ENCODE peak calls at places on chromosomes 5 and 9, in four cellular contexts. E is A549, X is endothelial cell of umbilical vein, J is K562. G is an unnamed sample.

GRCh38 chr5:157528036-157528632 is 47.4 kb downstream of the ADAM19 start:
- DNase-seq in E (no peak), J (no peak), X (peak), G (no peak)

GRCh38 chr5:139884734-139885133 is 89.1 kb downstream of the PSD2 start:
- DNase-seq in X (no peak), E (no peak), J (no peak), G (no peak)

GRCh38 chr9:125910286-125910685 is 163.1 kb downstream of the PBX3 start:
- DNase-seq in J (no peak), X (no peak), E (no peak), G (no peak)

GRCh38 chr9:87336914-87337333 is 160.7 kb upstream of the DAPK1 start:
- DNase-seq in E (peak), X (peak), J (peak), G (peak)

GRCh38 chr9:84111726-84112125 is 131.1 kb downstream of the RMI1 start:
- DNase-seq in J (no peak), X (no peak), E (no peak), G (no peak)

GRCh38 chr9:89887286-89887685 is 282.5 kb downstream of the GADD45G start:
- DNase-seq in J (no peak), X (no peak), E (no peak), G (no peak)

GRCh38 chr5:43017438-43017820 is 22.7 kb downstream of the ANXA2R start:
- DNase-seq in E (no peak), J (no peak), X (peak), G (peak)

GRCh38 chr5:124064956-124065355 is 553.0 kb downstream of the CSNK1G3 start:
- DNase-seq in X (peak), E (no peak), J (no peak), G (no peak)

GRCh38 chr5:37552770-37553719 is 173.9 kb downstream of the WDR70 start:
- DNase-seq in X (peak), E (no peak), J (peak), G (peak)

GRCh38 chr5:177303121-177303924 is at the start of the genes PRELID1 and RAB24:
- DNase-seq in E (peak), J (peak), X (peak), G (peak)

GRCh38 chr9:101148344-101148743 is 119.8 kb downstream of the PLPPR1 start:
- DNase-seq in E (no peak), J (no peak), X (no peak), G (no peak)

GRCh38 chr9:100322954-100323536 is 29.7 kb downstream of the TEX10 start:
- DNase-seq in E (peak), X (peak), J (peak), G (peak)

GRCh38 chr9:127526655-127527559 is 75.6 kb downstream of the LRSAM1 start:
- DNase-seq in E (no peak), X (no peak), J (no peak), G (no peak)

GRCh38 chr9:21812415-21812814 is 10.0 kb downstream of the MTAP start:
- DNase-seq in X (peak), E (peak), J (no peak), G (no peak)

GRCh38 chr5:171442287-171443042 is 23.0 kb downstream of the FGF18 start:
- DNase-seq in E (no peak), J (peak), X (no peak), G (no peak)

GRCh38 chr5:156322666-156323065 is 4.3 kb upstream of the SGCD start:
- DNase-seq in E (no peak), X (no peak), J (no peak), G (no peak)

GRCh38 chr9:89892053-89892419 is 287.2 kb downstream of the GADD45G start:
- DNase-seq in E (no peak), J (no peak), X (no peak), G (no peak)

GRCh38 chr5:138985683-138986082 is 110.5 kb upstream of the LRRTM2 start:
- DNase-seq in J (peak), X (no peak), E (no peak), G (no peak)

GRCh38 chr5:149452007-149452664 is 73.0 kb upstream of the IL17B start:
- DNase-seq in X (peak), J (peak), E (no peak), G (peak)

GRCh38 chr5:3656803-3657202 is 61.2 kb downstream of the IRX1 start:
- DNase-seq in X (no peak), J (no peak), E (no peak), G (no peak)

GRCh38 chr5:175484824-175485223 is 6.5 kb downstream of the SFXN1 start:
- DNase-seq in J (no peak), E (no peak), X (no peak), G (no peak)

GRCh38 chr5:14663734-14664269 is 716 bp upstream of the OTULIN start:
- DNase-seq in E (no peak), J (peak), X (no peak), G (no peak)

GRCh38 chr5:56490971-56491468 is 257.9 kb upstream of the ANKRD55 start:
- DNase-seq in E (no peak), J (peak), X (no peak), G (peak)

GRCh38 chr9:89466451-89467277 is 31.2 kb downstream of the SEMA4D start:
- DNase-seq in J (no peak), X (no peak), E (no peak), G (no peak)

GRCh38 chr5:133251296-133252132 is 199.7 kb downstream of the HSPA4 start:
- DNase-seq in X (no peak), J (no peak), E (no peak), G (no peak)

GRCh38 chr9:37449877-37450632 is 15.2 kb downstream of the ZBTB5 start:
- DNase-seq in X (no peak), J (no peak), E (no peak), G (no peak)

GRCh38 chr5:101431201-101431600 is 528.1 kb upstream of the ST8SIA4 start:
- DNase-seq in J (no peak), E (no peak), X (no peak), G (no peak)

GRCh38 chr9:8962084-8962483 is 1162.5 kb upstream of the DMAC1 start:
- DNase-seq in X (no peak), E (no peak), J (no peak), G (no peak)

GRCh38 chr9:76650692-76651091 is 113.5 kb upstream of the PCA3 start:
- DNase-seq in X (peak), J (no peak), E (no peak), G (peak)

GRCh38 chr5:59139695-59140094 is 556.8 kb downstream of the RAB3C start:
- DNase-seq in E (no peak), X (no peak), J (no peak), G (no peak)

GRCh38 chr5:1315709-1316587 is 21.1 kb upstream of the TERT start:
- DNase-seq in E (peak), X (no peak), J (peak), G (peak)

GRCh38 chr9:76026796-76027195 is 136.3 kb downstream of the PCSK5 start:
- DNase-seq in J (no peak), E (no peak), X (no peak), G (no peak)

GRCh38 chr9:92003308-92004044 is 53.4 kb upstream of the ROR2 start:
- DNase-seq in E (no peak), J (no peak), X (no peak), G (no peak)
- TF ChIP-seq MYC in E (no peak), J (no peak), X (no peak), G (no peak)

GRCh38 chr5:12825163-12825562 is 920.9 kb upstream of the CTNND2 start:
- DNase-seq in E (no peak), J (no peak), X (no peak), G (no peak)
- H3K4me3 ChIP-seq in E (no peak), J (no peak), X (no peak), G (no peak)

GRCh38 chr5:65341835-65342234 is 139.9 kb downstream of the ADAMTS6 start:
- DNase-seq in X (no peak), J (no peak), E (no peak), G (no peak)

GRCh38 chr5:65334077-65334476 is 147.6 kb downstream of the ADAMTS6 start:
- DNase-seq in E (no peak), J (no peak), X (no peak), G (no peak)

DNA sequence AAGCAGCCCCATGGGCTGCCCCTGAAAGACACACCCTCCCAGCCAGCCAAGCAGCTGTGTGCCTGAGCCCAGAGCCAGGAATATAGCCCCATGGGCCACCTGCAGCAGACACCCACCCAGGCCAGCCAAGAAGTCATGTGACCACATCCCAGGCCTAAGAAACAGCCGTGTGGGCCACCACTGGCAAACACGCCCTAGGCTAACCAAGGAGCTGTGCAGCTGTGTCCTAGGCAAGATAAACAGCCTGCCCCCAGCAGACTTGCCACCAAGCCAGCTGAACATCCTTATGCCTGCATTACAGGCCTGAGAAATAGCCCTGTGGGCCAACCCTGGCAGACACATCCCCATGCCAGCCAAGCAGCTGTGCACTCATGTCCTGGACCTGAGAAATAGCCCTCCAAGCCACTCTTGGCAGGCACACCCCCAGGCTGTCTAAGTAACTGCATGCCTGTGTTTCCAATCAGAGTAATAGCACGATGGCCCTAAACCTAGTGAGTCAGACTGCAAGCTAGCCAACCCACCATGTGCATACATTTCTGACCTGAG is 143.0 kb downstream of the ADAMTS6 start:
- DNase-seq in X (no peak), J (no peak), E (no peak), G (no peak)
- TF ChIP-seq MYC in X (no peak), J (no peak), E (no peak), G (no peak)

GRCh38 chr9:122131401-122131921 is 28.1 kb downstream of the NDUFA8 start:
- DNase-seq in E (no peak), X (no peak), J (no peak), G (no peak)
- H3K4me3 ChIP-seq in E (no peak), X (no peak), J (no peak), G (no peak)

GRCh38 chr5:131926168-131926567 is 19.3 kb downstream of the MEIKIN start:
- DNase-seq in E (no peak), X (no peak), J (no peak), G (no peak)
- TF ChIP-seq MYC in E (no peak), X (no peak), J (no peak), G (no peak)

GRCh38 chr5:179454354-179454753 is 96.0 kb upstream of the RUFY1 start:
- DNase-seq in X (no peak), E (no peak), J (peak), G (no peak)
- H3K4me3 ChIP-seq in X (no peak), E (no peak), J (no peak), G (no peak)

G was measured in NB4.